ENCODE peak calls at places on chromosomes 12 and 14, in seven cellular contexts. B, P, R, K, L, I and E are unnamed samples.

GRCh38 chr12:112018571-112019237 is 5.5 kb downstream of the ERP29 start:
- DNase-seq in B (peak), P (no peak), R (no peak), K (no peak), L (no peak), I (no peak), E (no peak)

GRCh38 chr14:65792208-65792905 is 379.8 kb downstream of the FUT8 start:
- DNase-seq in B (peak), P (no peak), R (no peak), K (no peak), L (peak), I (no peak), E (no peak)

GRCh38 chr14:28651148-28651547 is 115.4 kb upstream of the FOXG1 start:
- DNase-seq in B (no peak), P (no peak), R (no peak), K (no peak), L (no peak), I (no peak), E (no peak)

GRCh38 chr14:75640876-75641275 is 19.8 kb downstream of the ERG28 start:
- DNase-seq in B (no peak), P (no peak), R (no peak), K (no peak), L (no peak), I (no peak), E (no peak)

GRCh38 chr12:68264864-68265256 is 11.5 kb upstream of the IL22 start:
- DNase-seq in B (no peak), P (no peak), R (no peak), K (no peak), L (no peak), I (no peak), E (no peak)

GRCh38 chr12:54562720-54563356 is 13.4 kb downstream of the PDE1B start:
- DNase-seq in B (no peak), P (no peak), R (no peak), K (no peak), L (no peak), I (no peak), E (no peak)

GRCh38 chr12:49301759-49302158 is 6.8 kb downstream of the PRPH start:
- DNase-seq in B (no peak), P (no peak), R (peak), K (no peak), L (no peak), I (no peak), E (no peak)

GRCh38 chr14:37056473-37056872 is 115.9 kb downstream of the SLC25A21 start:
- DNase-seq in B (peak), P (no peak), R (no peak), K (no peak), L (peak), I (no peak), E (no peak)

GRCh38 chr12:27666510-27666909 is 29.7 kb upstream of the REP15 start:
- DNase-seq in B (no peak), P (no peak), R (no peak), K (no peak), L (no peak), I (no peak), E (no peak)

GRCh38 chr12:110010853-110011835 is 11.9 kb downstream of the ANKRD13A start:
- DNase-seq in B (no peak), P (no peak), R (no peak), K (no peak), L (no peak), I (no peak), E (no peak)

GRCh38 chr14:27148143-27148542 is 550.3 kb upstream of the NOVA1 start:
- DNase-seq in B (no peak), P (no peak), R (no peak), K (no peak), L (no peak), I (no peak), E (no peak)

GRCh38 chr14:75514673-75515630 is 7.3 kb upstream of the BATF start:
- DNase-seq in B (no peak), P (peak), R (no peak), K (no peak), L (no peak), I (no peak), E (no peak)

GRCh38 chr12:26156201-26156871 is 31.5 kb upstream of the BHLHE41 start:
- DNase-seq in B (no peak), P (no peak), R (peak), K (no peak), L (no peak), I (no peak), E (no peak)

GRCh38 chr12:107891967-107892366 is 117.5 kb downstream of the ASCL4 start:
- DNase-seq in B (no peak), P (no peak), R (peak), K (peak), L (no peak), I (no peak), E (no peak)

GRCh38 chr12:124583854-124584253 is 16.4 kb upstream of the NCOR2 start:
- DNase-seq in B (no peak), P (no peak), R (no peak), K (no peak), L (no peak), I (no peak), E (no peak)

GRCh38 chr12:118034429-118035193 is 18.1 kb downstream of the RFC5 start:
- DNase-seq in B (no peak), P (no peak), R (no peak), K (peak), L (no peak), I (peak), E (peak)

GRCh38 chr12:109679716-109680520 is 33.7 kb upstream of the FAM222A start:
- DNase-seq in B (no peak), P (no peak), R (no peak), K (peak), L (no peak), I (peak), E (peak)

GRCh38 chr14:60721331-60722162 is 2.6 kb downstream of the SIX4 start:
- DNase-seq in B (peak), P (peak), R (peak), K (peak), L (peak), I (no peak), E (peak)

GRCh38 chr14:72904218-72904617 is 10.3 kb upstream of the DPF3 start:
- DNase-seq in B (no peak), P (no peak), R (no peak), K (no peak), L (no peak), I (no peak), E (no peak)

GRCh38 chr14:104726600-104727451 is 2.8 kb downstream of the ADSS1 start:
- DNase-seq in B (no peak), P (no peak), R (no peak), K (no peak), L (peak), I (no peak), E (no peak)

GRCh38 chr12:19220205-19220604 is 90.7 kb downstream of the PLEKHA5 start:
- DNase-seq in B (no peak), P (no peak), R (no peak), K (no peak), L (no peak), I (no peak), E (no peak)

GRCh38 chr12:91538418-91538817 is 355.8 kb upstream of the DCN start:
- DNase-seq in B (no peak), P (no peak), R (no peak), K (no peak), L (no peak), I (no peak), E (no peak)

GRCh38 chr12:48852734-48853168 is 788 bp upstream of the DDX23 start:
- DNase-seq in B (no peak), P (no peak), R (no peak), K (no peak), L (no peak), I (no peak), E (no peak)